ENCODE peak calls at places on chromosome 13, in four cellular contexts. O is stimulated activated CD8-positive, alpha-beta memory T cell treated with anti-CD3 and anti-CD28 coated beads, Interleukin-4, amount 100 ng/mL, for 1 hour; H is SK-N-DZ; S is left lung. J is an unnamed sample.

GRCh38 chr13:110387451-110388140 is 80.5 kb downstream of the COL4A2 start:
- DNase-seq in S (peak), H (peak), O (no peak), J (no peak)

GRCh38 chr13:40057228-40057627 is 401.8 kb downstream of the COG6 start:
- DNase-seq in O (no peak), S (no peak), H (no peak), J (no peak)

GRCh38 chr13:31896427-31896826 is 135.1 kb upstream of the FRY start:
- DNase-seq in O (no peak), H (no peak), S (no peak), J (no peak)

GRCh38 chr13:93625536-93625935 is 398.9 kb downstream of the GPC6 start:
- DNase-seq in S (no peak), O (no peak), H (no peak), J (no peak)

GRCh38 chr13:110277357-110277950 is 29.5 kb downstream of the COL4A1 start:
- DNase-seq in O (no peak), H (no peak), S (no peak), J (no peak)

GRCh38 chr13:114078501-114079451 is 53.6 kb downstream of the RASA3 start:
- DNase-seq in H (no peak), S (peak), O (no peak), J (no peak)

GRCh38 chr13:113598081-113598410 is 13.5 kb downstream of the TFDP1 start:
- DNase-seq in H (no peak), S (peak), O (no peak), J (no peak)

GRCh38 chr13:38905861-38906260 is 84.8 kb downstream of the STOML3 start:
- DNase-seq in H (no peak), O (no peak), S (no peak), J (no peak)

GRCh38 chr13:50129923-50130685 is 114.9 kb downstream of the KCNRG start:
- DNase-seq in H (peak), S (peak), O (no peak), J (peak)

GRCh38 chr13:79456656-79457365 is 24.1 kb upstream of the NDFIP2 start:
- DNase-seq in S (no peak), O (no peak), H (no peak), J (no peak)

GRCh38 chr13:41652735-41653361 is 195.5 kb downstream of the RGCC start:
- DNase-seq in S (no peak), O (no peak), H (peak), J (peak)

GRCh38 chr13:98528663-98529064 is 48.2 kb downstream of the STK24 start:
- DNase-seq in H (no peak), O (no peak), S (no peak), J (no peak)

GRCh38 chr13:102677122-102677521 is 17.7 kb downstream of the METTL21C start:
- DNase-seq in H (no peak), O (no peak), S (no peak), J (no peak)

GRCh38 chr13:97275265-97275664 is 53.1 kb downstream of the MBNL2 start:
- DNase-seq in H (no peak), O (no peak), S (no peak), J (no peak)

GRCh38 chr13:32415019-32415418 is 12.9 kb downstream of the N4BP2L1 start:
- DNase-seq in S (no peak), O (no peak), H (no peak), J (no peak)

GRCh38 chr13:28246891-28247290 is 108.5 kb downstream of the PAN3 start:
- DNase-seq in O (no peak), S (no peak), H (no peak), J (no peak)

GRCh38 chr13:63189712-63190111 is 1774.1 kb upstream of the PCDH20 start:
- DNase-seq in H (no peak), S (no peak), O (no peak), J (no peak)

GRCh38 chr13:73702419-73703071 is 431.7 kb downstream of the KLF12 start:
- DNase-seq in O (no peak), H (peak), S (no peak), J (no peak)

GRCh38 chr13:53719281-53719680 is 690.7 kb downstream of the OLFM4 start:
- DNase-seq in O (no peak), H (no peak), S (no peak), J (no peak)

GRCh38 chr13:49444517-49445395 is 682 bp downstream of the SETDB2 start:
- DNase-seq in S (no peak), O (no peak), H (no peak), J (peak)

GRCh38 chr13:89880201-89880600 is 1467.3 kb upstream of the MIR17HG start:
- DNase-seq in H (no peak), O (no peak), S (no peak), J (no peak)

GRCh38 chr13:74132152-74132767 is 1.9 kb downstream of the KLF12 start:
- DNase-seq in O (no peak), S (no peak), H (peak), J (no peak)

GRCh38 chr13:59408738-59409137 is 755.0 kb downstream of the DIAPH3 start:
- DNase-seq in S (no peak), H (no peak), O (no peak), J (no peak)

GRCh38 chr13:75447493-75447892 is 34.5 kb downstream of the TBC1D4 start:
- DNase-seq in O (no peak), H (no peak), S (no peak), J (no peak)

GRCh38 chr13:81562598-81562997 is 1221.7 kb upstream of the SPRY2 start:
- DNase-seq in O (no peak), H (no peak), S (no peak), J (no peak)

GRCh38 chr13:85588359-85588758 is 210.9 kb downstream of the SLITRK6 start:
- DNase-seq in O (no peak), H (no peak), S (no peak), J (no peak)

GRCh38 chr13:106385669-106386068 is 149.8 kb downstream of the EFNB2 start:
- DNase-seq in H (no peak), S (no peak), O (no peak), J (no peak)

GRCh38 chr13:73440296-73440895 is 381.6 kb downstream of the KLF5 start:
- DNase-seq in O (no peak), S (no peak), H (no peak), J (no peak)

GRCh38 chr13:45951724-45952123 is 100.2 kb upstream of the SIAH3 start:
- DNase-seq in O (no peak), S (no peak), H (no peak), J (no peak)

GRCh38 chr13:99322297-99323103 is 15.3 kb upstream of the GPR183 start:
- DNase-seq in S (no peak), O (no peak), H (no peak), J (no peak)

GRCh38 chr13:85313761-85314503 is 485.3 kb downstream of the SLITRK6 start:
- DNase-seq in S (no peak), H (peak), O (no peak), J (no peak)

GRCh38 chr13:49132479-49133002 is 87.6 kb upstream of the MLNR start:
- DNase-seq in S (no peak), H (no peak), O (no peak), J (no peak)

GRCh38 chr13:21031594-21031993 is 29.8 kb downstream of the LATS2 start:
- DNase-seq in O (no peak), S (no peak), H (no peak), J (no peak)

GRCh38 chr13:114143806-114144605 is 11.6 kb upstream of the RASA3 start:
- DNase-seq in O (no peak), H (peak), S (peak), J (no peak)

GRCh38 chr13:108270442-108270841 is 924 bp downstream of the TNFSF13B start:
- DNase-seq in O (no peak), S (no peak), H (peak), J (no peak)

GRCh38 chr13:48233097-48233885 is at the start of gene ITM2B:
- DNase-seq in O (no peak), H (peak), S (peak), J (peak)

GRCh38 chr13:109383683-109384082 is 402.7 kb downstream of the IRS2 start:
- DNase-seq in H (no peak), O (no peak), S (no peak), J (no peak)

GRCh38 chr13:66137384-66137783 is 1092.8 kb downstream of the PCDH9 start:
- DNase-seq in H (no peak), O (no peak), S (no peak), J (no peak)

GRCh38 chr13:98409281-98409680 is 167.6 kb downstream of the STK24 start:
- DNase-seq in O (no peak), H (no peak), S (no peak), J (no peak)